ENCODE peak calls at places on chromosomes 13 and 19, in nine cellular contexts. Z is cardiac fibroblast, G is mucosa of descending colon, F is GM12865, M is psoas muscle, E is progenitor cell of endocrine pancreas, V is AG09309, J is ascending aorta, A is heart right ventricle. K is an unnamed sample.

GRCh38 chr13:105139380-105140285 is 1395.8 kb downstream of the EFNB2 start:
- DNase-seq in Z (peak; percentile 50), G (peak; percentile 52), F (peak; percentile 95), M (peak; percentile 13), E (no peak), V (no peak), J (no peak), A (peak; percentile 19), K (no peak)

GRCh38 chr13:81596224-81596753 is 1255.4 kb upstream of the SPRY2 start:
- DNase-seq in Z (no peak), G (no peak), F (no peak), M (no peak), E (no peak), V (no peak), J (no peak), A (no peak), K (no peak)

GRCh38 chr13:114100446-114101320 is 31.7 kb downstream of the RASA3 start:
- DNase-seq in Z (peak; percentile 25), G (peak; percentile 29), F (peak; percentile 30), M (peak; percentile 21), E (no peak), V (no peak), J (no peak), A (no peak), K (no peak)

GRCh38 chr19:29491995-29492577 is 33.7 kb upstream of the VSTM2B start:
- DNase-seq in Z (no peak), G (no peak), F (no peak), M (no peak), E (no peak), V (no peak), J (no peak), A (no peak), K (no peak)

GRCh38 chr19:13872695-13873389 is 4.1 kb upstream of the NANOS3 start:
- DNase-seq in Z (no peak), G (peak; percentile 76), F (no peak), M (no peak), E (no peak), V (no peak), J (no peak), A (peak; percentile 40), K (no peak)

GRCh38 chr13:45925151-45925550 is 73.6 kb upstream of the SIAH3 start:
- DNase-seq in Z (peak; percentile 15), G (no peak), F (no peak), M (no peak), E (no peak), V (no peak), J (no peak), A (no peak), K (no peak)

GRCh38 chr19:19342086-19343015 is 21.7 kb downstream of the MAU2 start:
- DNase-seq in Z (peak; percentile 66), G (peak; percentile 79), F (peak; percentile 74), M (peak; percentile 70), E (peak; percentile 82), V (no peak), J (no peak), A (peak; percentile 50), K (peak; percentile 90)

GRCh38 chr19:41595258-41595889 is 19.4 kb downstream of the CEACAM21 start:
- DNase-seq in Z (peak; percentile 91), G (peak; percentile 54), F (peak; percentile 89), M (peak; percentile 38), E (no peak), V (peak; percentile 39), J (no peak), A (peak; percentile 38), K (peak; percentile 32)

GRCh38 chr13:27573265-27573664 is 47.1 kb downstream of the LNX2 start:
- DNase-seq in Z (peak; percentile 77), G (no peak), F (no peak), M (no peak), E (no peak), V (no peak), J (no peak), A (no peak), K (no peak)

GRCh38 chr13:71417205-71417604 is 449.8 kb downstream of the DACH1 start:
- DNase-seq in Z (peak; percentile 50), G (no peak), F (no peak), M (no peak), E (no peak), V (no peak), J (no peak), A (no peak), K (no peak)

GRCh38 chr13:22106058-22106457 is 435.2 kb downstream of the FGF9 start:
- DNase-seq in Z (no peak), G (no peak), F (no peak), M (no peak), E (no peak), V (no peak), J (no peak), A (no peak), K (no peak)

GRCh38 chr19:7830823-7831222 is 805 bp downstream of the EVI5L start:
- DNase-seq in Z (no peak), G (no peak), F (no peak), M (peak; percentile 13), E (no peak), V (no peak), J (no peak), A (no peak), K (no peak)

GRCh38 chr19:7832781-7833180 is 2.8 kb downstream of the EVI5L start:
- DNase-seq in Z (peak; percentile 51), G (no peak), F (no peak), M (no peak), E (no peak), V (no peak), J (no peak), A (no peak), K (no peak)

GRCh38 chr19:7832009-7832408 is 2.0 kb downstream of the EVI5L start:
- DNase-seq in Z (no peak), G (peak; percentile 34), F (no peak), M (no peak), E (no peak), V (no peak), J (no peak), A (no peak), K (no peak)

GRCh38 chr19:7830272-7830771 is 304 bp downstream of the EVI5L start:
- DNase-seq in Z (no peak), G (peak; percentile 60), F (peak; percentile 25), M (peak; percentile 35), E (no peak), V (no peak), J (no peak), A (peak; percentile 28), K (no peak)

DNA sequence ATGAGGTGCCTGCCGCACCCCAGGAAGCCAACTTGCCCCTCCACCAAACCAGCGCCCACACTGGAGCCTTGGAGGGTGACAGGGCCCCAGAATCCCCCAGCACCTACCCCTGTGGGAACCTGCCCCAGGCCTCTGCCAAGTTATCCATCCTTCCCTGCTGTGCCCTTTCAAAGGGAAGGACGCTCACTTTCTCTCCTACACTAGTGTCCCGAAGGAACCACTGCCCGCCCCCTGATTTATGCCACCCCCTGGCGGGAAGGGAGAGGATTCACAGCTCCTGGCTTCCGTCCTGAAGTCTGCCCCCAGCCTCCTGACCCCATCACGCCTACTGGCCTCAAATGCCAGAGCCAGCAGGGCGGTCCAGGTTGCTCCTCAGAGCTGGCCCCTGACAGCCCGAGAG is 1.4 kb downstream of the EVI5L start:
- DNase-seq in Z (peak; percentile 37), G (peak; percentile 39), F (no peak), M (no peak), E (no peak), V (no peak), J (no peak), A (no peak), K (no peak)
- TF ChIP-seq CTCF in Z (peak; percentile 38), G (no peak), F (peak; percentile 5), M (no peak), E (peak; percentile 25), V (peak; percentile 58), J (no peak), A (no peak), K (peak; percentile 34)

GRCh38 chr13:93951153-93951552 is 528.3 kb downstream of the DCT start:
- DNase-seq in Z (peak; percentile 25), G (no peak), F (no peak), M (no peak), E (no peak), V (no peak), J (no peak), A (no peak), K (no peak)
- TF ChIP-seq CTCF in Z (peak; percentile 14), G (no peak), F (no peak), M (no peak), E (no peak), V (peak; percentile 49), J (peak; percentile 10), A (no peak), K (peak; percentile 29)

DNA sequence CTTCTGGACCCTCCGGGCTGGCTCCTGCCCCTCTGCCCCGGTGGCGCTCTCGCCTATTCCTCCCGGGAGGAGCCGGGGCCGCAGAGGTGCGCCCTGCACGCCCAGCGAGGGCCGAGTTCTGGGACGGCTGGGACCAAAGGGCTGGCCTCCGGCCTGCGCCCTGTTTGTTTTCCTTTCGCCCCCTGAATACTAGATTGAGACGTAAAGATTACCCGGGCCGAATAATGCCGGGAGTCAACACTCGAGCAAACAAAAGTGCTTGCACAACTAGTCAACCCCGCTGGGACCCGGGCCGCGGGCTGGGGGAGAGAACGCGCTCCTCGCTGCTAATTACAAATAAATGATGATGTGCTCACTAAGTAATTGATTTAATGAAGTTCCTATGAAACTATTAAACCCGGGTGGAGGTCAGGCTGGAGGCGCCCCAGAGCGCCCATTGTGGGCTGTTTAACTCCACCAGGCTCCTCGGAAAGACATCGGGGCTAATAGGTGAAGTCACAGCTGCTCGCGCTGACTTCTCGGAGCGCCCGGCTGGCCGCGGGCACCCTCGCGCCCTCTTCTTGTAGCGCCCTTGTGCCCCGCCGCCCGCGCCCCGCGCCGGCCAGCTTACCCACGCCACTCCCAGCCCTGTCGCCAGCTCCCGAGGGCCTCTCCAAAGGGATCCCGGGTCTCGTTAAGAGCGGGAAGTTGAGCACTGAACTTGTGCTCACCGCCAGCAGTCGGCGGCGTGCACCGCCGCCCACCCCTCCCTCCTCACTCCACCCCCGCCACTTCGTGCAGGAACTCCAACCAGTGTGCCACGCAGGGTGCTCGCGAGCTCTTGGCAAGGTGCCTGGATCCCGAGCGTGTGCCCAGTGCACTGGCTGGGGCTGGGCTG is 14.9 kb downstream of the ZIC5 start:
- DNase-seq in Z (no peak), G (no peak), F (no peak), M (peak; percentile 19), E (no peak), V (no peak), J (no peak), A (no peak), K (no peak)
- TF ChIP-seq CTCF in Z (no peak), G (no peak), F (no peak), M (no peak), E (no peak), V (no peak), J (no peak), A (no peak), K (no peak)

DNA sequence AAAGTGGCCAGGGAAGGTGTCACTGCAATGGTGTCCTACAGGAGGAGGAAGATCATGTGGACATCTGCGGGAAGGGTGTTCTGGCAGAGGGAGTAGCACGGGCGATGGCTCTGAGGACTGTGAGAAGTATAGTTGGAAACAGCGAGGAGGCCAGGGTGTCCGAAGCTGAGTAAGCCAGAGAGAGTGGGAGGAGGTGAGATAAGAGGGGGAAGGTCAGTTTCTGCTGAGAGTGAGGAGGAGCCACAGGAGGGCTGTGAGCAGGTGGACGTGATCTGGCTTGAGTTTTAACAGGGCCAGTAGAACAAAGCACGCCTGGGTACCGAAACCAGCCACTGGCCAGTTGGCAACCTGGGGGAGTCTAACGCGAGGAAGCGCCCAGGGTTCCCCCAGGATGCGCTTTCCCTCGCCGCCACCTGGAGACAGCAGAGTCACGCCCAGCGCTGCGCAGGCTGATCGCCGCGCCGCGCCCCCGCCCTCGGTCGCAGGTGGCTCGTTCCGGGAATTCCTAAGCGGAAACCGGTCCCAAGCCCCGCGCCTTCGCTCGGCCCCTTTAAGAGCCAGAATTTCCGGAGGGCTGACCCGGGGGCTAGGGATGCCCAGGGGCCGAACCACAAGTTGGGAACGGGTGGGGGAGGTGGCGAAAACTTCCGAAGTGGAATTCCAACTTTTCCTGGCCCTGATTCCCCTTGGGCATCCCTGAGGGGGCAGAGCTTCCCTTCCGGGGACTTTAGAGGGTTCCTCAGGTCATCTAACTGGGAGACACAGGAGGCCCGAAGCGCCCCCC is 1.1 kb upstream of the LSR start:
- DNase-seq in Z (no peak), G (peak; percentile 94), F (peak; percentile 85), M (peak; percentile 44), E (peak; percentile 89), V (no peak), J (no peak), A (peak; percentile 55), K (peak; percentile 72)
- TF ChIP-seq CTCF in Z (no peak), G (peak; percentile 56), F (peak; percentile 71), M (peak; percentile 25), E (peak; percentile 54), V (no peak), J (peak; percentile 40), A (peak; percentile 28), K (no peak)

K was measured in osteocyte.